ENCODE peak calls at places on chromosome 14, in four cellular contexts. R, V, S and F are unnamed samples.

GRCh38 chr14:36520601-36521525 is 831 bp upstream of the NKX2-1 start:
- DNase-seq in V (peak; percentile 2), R (no peak), S (peak; percentile 75), F (no peak)

GRCh38 chr14:74531467-74531866 is 37.9 kb downstream of the ISCA2 start:
- DNase-seq in R (no peak), V (peak; percentile 22), S (no peak), F (no peak)

GRCh38 chr14:98931911-98932310 is 340.1 kb downstream of the BCL11B start:
- DNase-seq in S (no peak), R (peak; percentile 21), V (no peak), F (no peak)

GRCh38 chr14:58243790-58244555 is 670 bp upstream of the PSMA3 start:
- DNase-seq in V (no peak), S (no peak), R (no peak), F (no peak)

GRCh38 chr14:50039734-50040400 is 76.5 kb downstream of the VCPKMT start:
- DNase-seq in S (no peak), V (no peak), R (no peak), F (no peak)

GRCh38 chr14:77033622-77034521 is 5.4 kb upstream of the IRF2BPL start:
- DNase-seq in R (peak; percentile 93), V (peak; percentile 96), S (peak; percentile 80), F (peak; percentile 96)

GRCh38 chr14:71430321-71431168 is 501.7 kb upstream of the RGS6 start:
- DNase-seq in R (no peak), V (no peak), S (no peak), F (no peak)

GRCh38 chr14:66746316-66747006 is 238.5 kb downstream of the GPHN start:
- DNase-seq in R (no peak), S (no peak), V (peak; percentile 58), F (no peak)

GRCh38 chr14:87491816-87492215 is 501.2 kb downstream of the GALC start:
- DNase-seq in R (no peak), V (no peak), S (no peak), F (no peak)
- TF ChIP-seq CTCF in R (no peak), V (no peak), S (no peak), F (no peak)

DNA sequence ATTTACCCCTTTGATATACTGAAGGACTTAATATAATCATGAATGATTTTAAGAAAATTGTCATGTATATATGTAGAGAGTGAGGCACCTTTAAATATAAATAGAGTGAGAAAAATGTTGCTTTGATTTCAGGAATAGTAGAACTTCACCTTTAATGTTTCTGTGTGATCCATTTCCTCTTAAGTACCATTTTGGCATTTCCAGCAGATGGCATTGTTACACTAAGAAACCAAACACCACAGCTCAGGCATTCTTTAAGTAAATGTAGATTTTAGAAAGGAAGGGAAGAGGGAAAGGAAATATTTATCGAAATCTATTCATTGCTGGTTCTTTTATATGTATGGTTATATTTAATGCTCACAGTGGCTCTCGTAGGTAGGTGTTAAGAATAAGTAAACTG is 556.7 kb upstream of the FBXO33 start:
- DNase-seq in R (no peak), S (no peak), V (no peak), F (no peak)
- TF ChIP-seq CTCF in R (peak; percentile 72), S (peak; percentile 63), V (peak; percentile 8), F (peak; percentile 79)

DNA sequence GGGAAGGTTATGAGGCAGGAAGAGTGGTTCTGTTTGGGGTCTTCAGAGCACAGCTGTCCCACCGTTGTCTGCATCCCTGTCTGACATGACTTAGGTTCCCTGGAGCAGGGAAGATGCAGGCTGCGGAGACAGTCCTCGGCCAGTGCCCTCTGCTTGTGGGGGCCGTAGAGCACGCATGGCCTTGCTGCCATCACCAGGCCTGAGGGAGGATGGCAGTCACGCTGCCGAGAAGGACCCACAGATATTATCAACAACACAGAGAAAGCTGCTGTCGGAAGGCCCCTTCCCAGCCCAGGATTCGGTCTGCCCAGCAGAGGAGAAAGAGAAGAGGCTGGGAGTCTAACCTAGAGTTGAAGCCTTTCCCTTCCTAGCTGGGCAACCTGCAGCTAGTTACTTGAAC is 35.0 kb downstream of the ERH start:
- DNase-seq in V (peak; percentile 33), R (no peak), S (peak; percentile 51), F (no peak)
- TF ChIP-seq CTCF in V (peak; percentile 61), R (no peak), S (peak; percentile 45), F (peak; percentile 76)

DNA sequence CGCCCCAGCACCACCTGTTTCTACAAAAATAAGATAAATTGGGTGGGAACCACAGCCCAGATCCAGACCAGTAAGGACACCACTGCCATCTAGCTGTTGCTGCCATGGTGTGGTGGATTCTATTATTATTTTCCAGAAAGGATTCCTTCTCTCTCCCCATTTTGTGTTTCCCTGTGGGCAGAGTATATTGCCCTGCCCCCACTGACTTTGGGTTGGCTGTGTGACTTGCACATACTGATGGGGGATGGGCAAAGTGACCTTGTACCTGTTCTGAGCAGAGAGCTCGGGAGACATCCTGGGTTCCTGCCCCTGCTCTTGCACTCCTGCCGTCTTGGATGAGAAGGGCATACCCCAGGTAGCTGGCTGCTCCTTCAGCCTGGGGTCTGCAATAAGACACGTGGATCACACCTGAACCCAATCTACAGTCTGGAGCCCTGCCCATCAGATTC is 24.3 kb downstream of the MOAP1 start:
- DNase-seq in V (no peak), S (no peak), R (no peak), F (no peak)
- TF ChIP-seq CTCF in V (peak; percentile 43), S (no peak), R (peak; percentile 86), F (peak; percentile 73)

GRCh38 chr14:70259420-70259819 is 70.7 kb upstream of the SLC8A3 start:
- DNase-seq in V (no peak), R (no peak), S (no peak), F (no peak)

GRCh38 chr14:70254476-70254961 is 65.8 kb upstream of the SLC8A3 start:
- DNase-seq in R (no peak), S (peak; percentile 61), V (peak; percentile 1), F (no peak)

DNA sequence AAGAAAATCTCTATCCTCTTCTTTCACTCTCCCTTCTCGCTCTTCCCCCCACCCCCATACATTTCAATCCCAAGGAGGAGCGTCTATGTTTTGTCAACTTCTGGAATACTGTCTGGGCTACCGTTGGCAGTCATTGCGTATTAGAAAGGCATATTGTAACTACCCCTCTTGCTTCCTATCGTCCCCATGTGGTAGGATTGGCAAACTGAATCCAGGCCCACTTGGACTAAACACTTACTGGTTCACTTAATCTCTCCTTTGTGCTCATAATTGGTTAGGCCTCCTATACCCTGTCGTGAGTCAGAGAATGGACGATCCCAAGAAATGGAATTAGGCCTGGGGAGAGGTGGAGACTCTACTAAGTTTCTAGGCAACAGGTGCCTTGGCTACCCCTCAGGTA is 68.8 kb upstream of the SLC8A3 start:
- DNase-seq in V (no peak), R (no peak), S (no peak), F (no peak)
- TF ChIP-seq CTCF in V (no peak), R (peak; percentile 45), S (no peak), F (peak; percentile 25)

DNA sequence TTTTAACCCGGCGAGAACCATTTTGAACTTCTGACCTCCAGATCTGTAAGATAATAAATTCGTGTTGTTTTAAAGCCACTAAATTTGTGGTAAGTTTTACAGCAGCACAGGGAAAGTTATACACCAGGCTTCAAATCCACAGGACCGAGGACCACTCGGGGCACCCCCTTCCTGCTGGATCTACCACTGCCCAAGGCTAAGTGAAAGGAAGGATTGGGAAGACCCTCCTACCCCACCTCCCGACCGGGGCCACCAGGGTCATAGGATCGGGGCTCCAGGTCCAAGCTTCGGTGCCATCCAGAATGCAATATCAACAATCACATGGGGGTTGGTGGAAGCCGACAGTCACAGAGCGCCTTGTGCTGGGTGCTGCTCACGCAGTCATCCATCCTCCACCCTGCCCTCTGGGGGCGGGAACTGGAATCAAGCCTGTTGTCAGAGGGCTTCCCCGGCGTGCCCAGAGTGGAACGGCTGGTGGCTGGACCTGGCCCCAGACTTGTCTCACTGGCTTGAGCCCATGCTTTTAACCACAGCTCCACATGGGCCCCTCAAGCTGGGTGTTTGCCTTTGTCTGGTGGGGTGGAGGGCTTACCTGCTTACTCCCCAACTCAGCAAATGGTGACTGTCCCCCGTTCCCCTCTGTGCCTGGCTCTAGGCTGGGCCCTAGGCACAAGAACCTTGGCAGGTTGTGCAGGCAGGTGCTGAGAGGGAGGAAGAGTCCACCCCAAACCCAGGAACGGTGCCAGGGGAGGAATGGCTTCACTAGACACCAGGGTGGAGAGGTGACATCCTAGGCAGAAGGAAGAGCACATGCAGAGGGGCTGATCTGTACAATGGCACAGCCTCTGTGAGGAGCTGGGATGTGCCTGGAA is 180.3 kb upstream of the RTL1 start:
- DNase-seq in V (no peak), R (no peak), S (no peak), F (peak; percentile 58)
- TF ChIP-seq CTCF in V (peak; percentile 8), R (peak; percentile 42), S (no peak), F (peak; percentile 40)

DNA sequence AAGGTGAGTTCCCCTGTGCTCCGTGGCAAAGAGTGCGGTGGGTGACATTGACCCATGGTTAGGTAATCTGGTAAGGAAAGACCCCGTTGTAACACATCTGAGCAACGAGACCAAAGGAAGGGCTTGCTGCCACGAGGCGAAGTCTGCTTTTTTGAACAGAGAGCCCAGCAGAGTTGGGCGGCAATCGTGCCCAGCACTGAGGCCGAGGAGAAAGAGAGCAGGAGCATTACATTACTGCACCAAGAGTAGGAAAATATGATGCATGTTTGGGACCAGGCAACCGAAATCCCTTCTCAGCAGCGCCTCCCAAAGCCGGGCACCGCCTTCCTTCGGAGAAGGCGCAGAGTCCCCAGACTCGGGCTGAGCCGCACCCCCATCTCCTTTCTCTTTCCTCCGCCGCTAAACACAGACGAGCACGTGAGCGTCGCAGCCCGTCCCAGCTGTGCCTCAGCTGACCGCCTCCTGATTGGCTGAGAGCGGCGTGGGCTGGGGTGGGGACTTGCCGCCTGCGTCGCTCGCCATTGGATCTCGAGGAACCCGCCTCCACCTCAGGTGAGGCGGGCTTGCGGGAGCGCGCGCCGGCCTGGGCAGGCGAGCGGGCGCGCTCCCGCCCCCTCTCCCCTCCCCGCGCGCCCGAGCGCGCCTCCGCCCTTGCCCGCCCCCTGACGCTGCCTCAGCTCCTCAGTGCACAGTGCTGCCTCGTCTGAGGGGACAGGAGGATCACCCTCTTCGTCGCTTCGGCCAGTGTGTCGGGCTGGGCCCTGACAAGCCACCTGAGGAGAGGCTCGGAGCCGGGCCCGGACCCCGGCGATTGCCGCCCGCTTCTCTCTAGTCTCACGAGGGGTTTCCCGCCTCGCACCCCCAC is at the start of gene HIF1A:
- DNase-seq in V (peak; percentile 99), S (peak; percentile 93), R (peak; percentile 99), F (peak; percentile 99)
- TF ChIP-seq CTCF in V (peak; percentile 30), S (no peak), R (peak; percentile 67), F (peak; percentile 62)